ENCODE peak calls at places on chromosomes 5 and 9, in five cellular contexts. One of them, this sample, is unnamed. For H3K27me3, the result is how much of the 10 kb centered on the place peaks cover.

GRCh38 chr5:111502976-111503375 is 9.4 kb downstream of the STARD4 start:
- DNase-seq in heart left ventricle: no peak
- DNase-seq in IMR-90: peak
- DNase-seq in ovary: no peak
- DNase-seq in Caco-2: no peak
- DNase-seq in this sample: no peak

GRCh38 chr9:127318651-127319167 is 54.1 kb downstream of the GARNL3 start:
- DNase-seq in IMR-90: peak
- DNase-seq in heart left ventricle: peak
- DNase-seq in ovary: no peak
- DNase-seq in Caco-2: no peak
- DNase-seq in this sample: peak

GRCh38 chr9:107542814-107543213 is 53.2 kb upstream of the KLF4 start:
- DNase-seq in ovary: no peak
- DNase-seq in heart left ventricle: no peak
- DNase-seq in IMR-90: no peak
- DNase-seq in Caco-2: no peak
- DNase-seq in this sample: no peak

GRCh38 chr9:114156658-114157421 is 1.5 kb downstream of the COL27A1 start:
- DNase-seq in ovary: peak
- DNase-seq in IMR-90: peak
- DNase-seq in Caco-2: no peak
- DNase-seq in heart left ventricle: peak
- DNase-seq in this sample: peak

GRCh38 chr9:2755285-2755684 is 38.0 kb downstream of the KCNV2 start:
- DNase-seq in IMR-90: no peak
- DNase-seq in Caco-2: no peak
- DNase-seq in heart left ventricle: no peak
- DNase-seq in ovary: no peak
- DNase-seq in this sample: no peak

GRCh38 chr9:96156151-96156550 is 145.8 kb downstream of the HSD17B3 start:
- DNase-seq in ovary: no peak
- DNase-seq in Caco-2: no peak
- DNase-seq in IMR-90: no peak
- DNase-seq in heart left ventricle: no peak
- DNase-seq in this sample: no peak

GRCh38 chr9:115594551-115594950 is 476.6 kb upstream of the TNC start:
- DNase-seq in ovary: no peak
- DNase-seq in heart left ventricle: no peak
- DNase-seq in IMR-90: peak
- DNase-seq in Caco-2: no peak
- DNase-seq in this sample: no peak

GRCh38 chr9:14406463-14406862 is 92.5 kb upstream of the NFIB start:
- DNase-seq in Caco-2: no peak
- DNase-seq in ovary: no peak
- DNase-seq in heart left ventricle: no peak
- DNase-seq in IMR-90: no peak
- DNase-seq in this sample: no peak

GRCh38 chr9:107794259-107794658 is 304.7 kb upstream of the KLF4 start:
- DNase-seq in ovary: no peak
- DNase-seq in Caco-2: peak
- DNase-seq in IMR-90: no peak
- DNase-seq in heart left ventricle: no peak
- DNase-seq in this sample: no peak

GRCh38 chr5:178363501-178364325 is 131.1 kb upstream of the PHYKPL start:
- DNase-seq in Caco-2: no peak
- DNase-seq in ovary: no peak
- DNase-seq in heart left ventricle: peak
- DNase-seq in IMR-90: no peak
- DNase-seq in this sample: no peak

GRCh38 chr9:135273077-135273476 is 185.6 kb downstream of the OLFM1 start:
- DNase-seq in ovary: no peak
- DNase-seq in Caco-2: no peak
- DNase-seq in heart left ventricle: no peak
- DNase-seq in IMR-90: no peak
- DNase-seq in this sample: no peak
- H3K27me3 ChIP-seq in ovary: under half
- H3K27me3 ChIP-seq in Caco-2: under half
- H3K27me3 ChIP-seq in heart left ventricle: under half
- H3K27me3 ChIP-seq in IMR-90: under half
- H3K27me3 ChIP-seq in this sample: under half

GRCh38 chr5:132733499-132734148 is 3.7 kb downstream of the KIF3A start:
- DNase-seq in ovary: no peak
- DNase-seq in heart left ventricle: no peak
- DNase-seq in Caco-2: no peak
- DNase-seq in IMR-90: no peak
- DNase-seq in this sample: no peak

GRCh38 chr5:132739232-132739631 is 1.9 kb upstream of the KIF3A start:
- DNase-seq in Caco-2: no peak
- DNase-seq in ovary: no peak
- DNase-seq in heart left ventricle: no peak
- DNase-seq in IMR-90: no peak
- DNase-seq in this sample: no peak

GRCh38 chr5:132734687-132735086 is 2.7 kb downstream of the KIF3A start:
- DNase-seq in IMR-90: no peak
- DNase-seq in ovary: no peak
- DNase-seq in Caco-2: no peak
- DNase-seq in heart left ventricle: no peak
- DNase-seq in this sample: no peak

GRCh38 chr5:132737982-132738770 is 830 bp upstream of the KIF3A start:
- DNase-seq in IMR-90: no peak
- DNase-seq in heart left ventricle: no peak
- DNase-seq in Caco-2: no peak
- DNase-seq in ovary: no peak
- DNase-seq in this sample: no peak

GRCh38 chr5:132736853-132737833 is at the start of gene KIF3A:
- DNase-seq in heart left ventricle: peak
- DNase-seq in Caco-2: peak
- DNase-seq in IMR-90: peak
- DNase-seq in ovary: peak
- DNase-seq in this sample: peak
- TF ChIP-seq CTCF in heart left ventricle: no peak
- TF ChIP-seq CTCF in Caco-2: no peak
- TF ChIP-seq CTCF in IMR-90: no peak
- TF ChIP-seq CTCF in ovary: no peak
- TF ChIP-seq CTCF in this sample: no peak

GRCh38 chr9:132748450-132748849 is 78.2 kb downstream of the GTF3C4 start:
- DNase-seq in ovary: no peak
- DNase-seq in heart left ventricle: no peak
- DNase-seq in Caco-2: no peak
- DNase-seq in IMR-90: peak
- DNase-seq in this sample: no peak

GRCh38 chr9:132750668-132751067 is 80.4 kb downstream of the GTF3C4 start:
- DNase-seq in IMR-90: no peak
- DNase-seq in ovary: no peak
- DNase-seq in Caco-2: peak
- DNase-seq in heart left ventricle: no peak
- DNase-seq in this sample: no peak

GRCh38 chr9:132745911-132746709 is 75.8 kb downstream of the GTF3C4 start:
- DNase-seq in IMR-90: no peak
- DNase-seq in heart left ventricle: no peak
- DNase-seq in ovary: no peak
- DNase-seq in Caco-2: peak
- DNase-seq in this sample: no peak

GRCh38 chr9:132752877-132753592 is 82.8 kb downstream of the GTF3C4 start:
- DNase-seq in IMR-90: no peak
- DNase-seq in heart left ventricle: no peak
- DNase-seq in ovary: no peak
- DNase-seq in Caco-2: peak
- DNase-seq in this sample: no peak

DNA sequence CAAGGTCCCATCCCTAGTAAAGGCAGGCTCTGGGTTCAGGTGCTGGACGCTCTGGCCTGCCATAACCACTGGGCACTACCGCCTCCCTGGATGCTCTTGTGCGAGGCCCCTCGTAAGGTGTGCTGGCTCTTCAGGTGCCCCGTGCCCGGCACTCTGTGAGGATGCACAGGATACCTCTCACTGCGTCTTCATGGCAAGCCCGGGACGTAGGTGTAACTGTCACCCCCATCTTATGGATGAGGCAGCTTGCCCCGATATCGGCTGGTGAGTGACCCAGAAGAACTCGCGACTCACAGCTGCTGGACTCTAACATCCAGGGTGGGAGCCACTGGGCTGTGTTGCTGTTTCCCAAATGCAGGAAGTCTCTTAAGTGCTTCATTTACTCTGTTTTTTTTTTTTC is 79.1 kb downstream of the GTF3C4 start:
- DNase-seq in IMR-90: no peak
- DNase-seq in Caco-2: peak
- DNase-seq in ovary: no peak
- DNase-seq in heart left ventricle: no peak
- DNase-seq in this sample: no peak
- H3K27me3 ChIP-seq in IMR-90: under half
- H3K27me3 ChIP-seq in Caco-2: under half
- H3K27me3 ChIP-seq in ovary: under half
- H3K27me3 ChIP-seq in heart left ventricle: under half
- H3K27me3 ChIP-seq in this sample: under half

DNA sequence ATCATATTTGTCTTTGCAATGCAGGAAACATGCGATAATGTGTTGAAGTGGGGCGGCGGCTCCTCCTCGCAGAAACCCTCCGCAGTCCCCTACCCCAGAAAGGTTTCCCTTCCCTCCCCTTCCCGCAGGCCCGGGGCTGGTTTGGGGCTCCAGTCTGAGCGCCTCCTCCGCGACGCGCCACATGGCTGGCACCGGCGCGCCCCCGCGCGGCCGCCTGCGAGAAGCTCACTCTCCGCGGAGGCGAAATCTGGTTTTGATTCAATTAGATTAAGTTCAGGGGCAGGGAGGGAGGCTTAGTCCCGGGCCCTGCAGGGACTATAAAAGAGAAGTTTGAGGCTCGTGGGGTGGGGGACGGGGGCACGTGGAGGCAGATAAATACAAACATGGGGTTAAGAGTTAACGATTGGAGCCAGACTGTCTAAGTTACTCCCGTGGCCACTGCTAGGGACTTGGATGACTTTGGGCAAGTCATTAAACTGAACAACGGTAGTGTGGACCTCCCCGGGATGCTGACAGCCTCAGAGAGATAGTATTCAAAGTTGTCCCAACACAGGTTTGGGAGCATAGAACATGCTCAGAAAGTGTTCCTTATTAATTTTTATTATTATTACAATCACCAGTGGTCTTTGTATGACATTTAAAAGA is 69.4 kb downstream of the MSX2 start:
- DNase-seq in heart left ventricle: peak
- DNase-seq in IMR-90: peak
- DNase-seq in ovary: no peak
- DNase-seq in Caco-2: peak
- DNase-seq in this sample: peak
- TF ChIP-seq CTCF in heart left ventricle: peak
- TF ChIP-seq CTCF in IMR-90: peak
- TF ChIP-seq CTCF in ovary: no peak
- TF ChIP-seq CTCF in Caco-2: peak
- TF ChIP-seq CTCF in this sample: peak

DNA sequence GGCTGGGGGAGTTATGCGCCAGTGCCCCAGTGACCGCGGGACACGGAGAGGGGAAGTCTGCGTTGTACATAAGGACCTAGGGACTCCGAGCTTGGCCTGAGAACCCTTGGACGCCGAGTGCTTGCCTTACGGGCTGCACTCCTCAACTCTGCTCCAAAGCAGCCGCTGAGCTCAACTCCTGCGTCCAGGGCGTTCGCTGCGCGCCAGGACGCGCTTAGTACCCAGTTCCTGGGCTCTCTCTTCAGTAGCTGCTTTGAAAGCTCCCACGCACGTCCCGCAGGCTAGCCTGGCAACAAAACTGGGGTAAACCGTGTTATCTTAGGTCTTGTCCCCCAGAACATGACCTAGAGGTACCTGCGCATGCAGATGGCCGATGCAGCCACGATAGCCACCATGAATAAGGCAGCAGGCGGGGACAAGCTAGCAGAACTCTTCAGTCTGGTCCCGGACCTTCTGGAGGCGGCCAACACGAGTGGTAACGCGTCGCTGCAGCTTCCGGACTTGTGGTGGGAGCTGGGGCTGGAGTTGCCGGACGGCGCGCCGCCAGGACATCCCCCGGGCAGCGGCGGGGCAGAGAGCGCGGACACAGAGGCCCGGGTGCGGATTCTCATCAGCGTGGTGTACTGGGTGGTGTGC is at the start of gene RXFP3:
- DNase-seq in heart left ventricle: no peak
- DNase-seq in Caco-2: no peak
- DNase-seq in ovary: no peak
- DNase-seq in IMR-90: peak
- DNase-seq in this sample: no peak
- H3K27me3 ChIP-seq in heart left ventricle: half or more
- H3K27me3 ChIP-seq in Caco-2: under half
- H3K27me3 ChIP-seq in ovary: under half
- H3K27me3 ChIP-seq in IMR-90: under half
- H3K27me3 ChIP-seq in this sample: under half

GRCh38 chr9:135087489-135087791 is at the start of gene OLFM1:
- DNase-seq in IMR-90: peak
- DNase-seq in heart left ventricle: peak
- DNase-seq in Caco-2: peak
- DNase-seq in ovary: peak
- DNase-seq in this sample: peak
- TF ChIP-seq CTCF in IMR-90: peak
- TF ChIP-seq CTCF in heart left ventricle: peak
- TF ChIP-seq CTCF in Caco-2: peak
- TF ChIP-seq CTCF in ovary: peak
- TF ChIP-seq CTCF in this sample: peak

DNA sequence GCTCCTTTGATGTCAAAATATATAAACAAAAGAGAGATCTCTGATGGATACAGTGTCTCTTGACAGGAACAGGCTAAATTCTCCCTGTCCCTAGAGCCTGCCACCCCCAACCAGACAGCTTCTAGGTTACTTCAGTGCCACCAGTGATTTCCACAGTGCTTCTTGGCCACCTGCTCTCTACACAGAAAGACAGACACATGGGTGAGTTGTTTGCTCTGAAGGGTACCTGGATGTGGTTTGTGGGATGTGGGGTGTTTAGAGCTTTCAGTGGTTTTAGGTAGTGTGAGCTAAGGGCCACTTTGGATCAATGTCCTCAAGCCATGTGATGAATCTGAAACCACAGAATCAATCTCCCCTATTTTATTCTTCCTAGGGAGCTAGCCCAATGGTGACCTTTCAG is 125.4 kb downstream of the ANKRD18B start:
- DNase-seq in IMR-90: no peak
- DNase-seq in heart left ventricle: no peak
- DNase-seq in ovary: no peak
- DNase-seq in Caco-2: no peak
- DNase-seq in this sample: no peak
- H3K27me3 ChIP-seq in IMR-90: half or more
- H3K27me3 ChIP-seq in heart left ventricle: under half
- H3K27me3 ChIP-seq in ovary: under half
- H3K27me3 ChIP-seq in Caco-2: under half
- H3K27me3 ChIP-seq in this sample: under half

DNA sequence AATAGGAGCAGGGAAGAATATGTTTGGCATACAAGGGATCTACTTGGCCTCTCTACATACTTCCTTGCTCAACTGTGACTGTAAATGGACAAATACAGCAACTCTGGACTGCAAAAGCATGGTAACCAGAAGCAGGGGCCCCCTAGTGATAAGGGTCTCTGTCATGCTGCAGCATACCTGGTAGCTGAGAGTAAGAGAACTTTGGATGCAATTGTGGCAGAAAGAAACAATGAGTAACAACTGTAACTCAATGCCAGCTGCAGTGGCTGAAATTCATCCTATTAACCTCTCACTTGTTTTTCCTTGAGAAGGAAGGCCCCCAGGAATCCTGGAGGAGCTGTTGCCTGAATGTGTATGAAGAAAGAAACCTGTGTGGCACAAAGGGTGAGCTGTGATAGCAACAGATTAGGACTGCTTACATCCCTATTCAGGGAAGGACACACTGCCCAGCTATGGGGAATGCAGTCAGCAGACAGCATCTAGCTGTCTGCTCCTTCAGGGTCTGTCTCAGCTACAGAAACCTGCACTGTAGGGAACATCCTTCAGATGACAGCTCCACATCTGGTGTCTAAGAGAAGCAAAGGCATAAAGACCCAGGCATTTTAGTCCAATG is 468.1 kb upstream of the ACTBL2 start:
- DNase-seq in heart left ventricle: no peak
- DNase-seq in IMR-90: peak
- DNase-seq in ovary: no peak
- DNase-seq in Caco-2: no peak
- DNase-seq in this sample: no peak
- TF ChIP-seq CTCF in heart left ventricle: no peak
- TF ChIP-seq CTCF in IMR-90: no peak
- TF ChIP-seq CTCF in ovary: no peak
- TF ChIP-seq CTCF in Caco-2: no peak
- TF ChIP-seq CTCF in this sample: no peak

This sample was measured in uterus.